ENCODE peak calls at places on chromosomes 1 and 21, in ten cellular contexts. P, S, H, E, Y, G, A, C, N and I are unnamed samples.

GRCh38 chr1:236222616-236223015 is 59.1 kb downstream of the ERO1B start:
- DNase-seq in H (no peak), A (no peak), S (no peak), Y (no peak), P (no peak), N (no peak), C (no peak), G (no peak), E (no peak), I (no peak)

GRCh38 chr1:47444578-47445465 is 7.0 kb downstream of the FOXD2 start:
- DNase-seq in S (peak), A (peak), P (no peak), Y (no peak), E (no peak), H (no peak), N (no peak), G (no peak), C (peak), I (no peak)

GRCh38 chr21:39631842-39632577 is 19.3 kb downstream of the B3GALT5 start:
- DNase-seq in P (no peak), E (no peak), Y (no peak), A (no peak), H (no peak), G (no peak), N (no peak), S (no peak), C (no peak), I (no peak)

GRCh38 chr1:60949154-60949825 is 133.1 kb upstream of the NFIA start:
- DNase-seq in Y (no peak), P (no peak), N (no peak), S (no peak), C (peak), H (no peak), E (no peak), G (no peak), A (peak), I (no peak)

GRCh38 chr1:185426761-185427698 is 110.0 kb upstream of the IVNS1ABP start:
- DNase-seq in A (no peak), G (no peak), P (no peak), C (no peak), Y (no peak), E (no peak), H (no peak), S (no peak), N (peak), I (no peak)

GRCh38 chr1:56831874-56832693 is 12.9 kb upstream of the FYB2 start:
- DNase-seq in Y (no peak), H (peak), C (peak), N (peak), A (peak), G (peak), P (peak), E (peak), S (peak), I (no peak)

GRCh38 chr1:8889925-8890785 is 11.7 kb upstream of the ENO1 start:
- DNase-seq in C (no peak), E (peak), N (peak), S (peak), Y (no peak), P (no peak), H (no peak), A (no peak), G (no peak), I (no peak)

GRCh38 chr21:15751037-15751436 is 21.3 kb downstream of the USP25 start:
- DNase-seq in A (no peak), C (no peak), E (no peak), N (no peak), H (no peak), S (no peak), G (no peak), Y (no peak), P (no peak), I (no peak)

GRCh38 chr1:41890841-41891311 is 27.8 kb downstream of the HIVEP3 start:
- DNase-seq in C (no peak), G (no peak), H (no peak), S (peak), N (no peak), A (no peak), P (no peak), Y (no peak), E (no peak), I (no peak)

GRCh38 chr1:21931171-21932093 is 5.7 kb downstream of the HSPG2 start:
- DNase-seq in Y (no peak), H (no peak), N (peak), P (peak), A (no peak), G (no peak), E (no peak), S (peak), C (no peak), I (no peak)

GRCh38 chr1:94118013-94118412 is 2.9 kb downstream of the ABCA4 start:
- DNase-seq in G (no peak), E (no peak), Y (no peak), N (peak), C (no peak), P (no peak), H (no peak), S (no peak), A (no peak), I (no peak)

GRCh38 chr1:70220517-70221240 is 501 bp upstream of the SRSF11 start:
- DNase-seq in E (no peak), S (no peak), A (no peak), N (no peak), C (no peak), G (no peak), H (no peak), P (no peak), Y (no peak), I (no peak)